ENCODE peak calls at places on chromosomes 13 and 19, in seven cellular contexts. N, E, B, M, D, A and R are unnamed samples.

GRCh38 chr13:100363874-100364273 is 224.7 kb downstream of the GGACT start:
- DNase-seq in M (no peak), N (no peak), B (no peak), A (peak), D (peak), E (no peak), R (no peak)

GRCh38 chr13:77492982-77493381 is 42.5 kb upstream of the SCEL start:
- DNase-seq in B (no peak), M (peak), E (no peak), A (no peak), N (no peak), D (peak), R (peak)

GRCh38 chr13:102405499-102406079 is 3.7 kb upstream of the FGF14 start:
- DNase-seq in B (no peak), D (peak), N (no peak), M (no peak), E (no peak), A (no peak), R (no peak)

GRCh38 chr13:110486061-110486780 is 75.3 kb downstream of the RAB20 start:
- DNase-seq in M (no peak), A (no peak), E (no peak), N (no peak), B (no peak), D (no peak), R (no peak)

GRCh38 chr13:79451500-79451962 is 29.4 kb upstream of the NDFIP2 start:
- DNase-seq in A (peak), D (peak), B (no peak), E (no peak), N (no peak), M (peak), R (peak)

GRCh38 chr13:65830411-65831172 is 1399.5 kb downstream of the PCDH9 start:
- DNase-seq in D (no peak), B (no peak), A (no peak), N (no peak), M (no peak), E (no peak), R (no peak)

GRCh38 chr13:87403748-87404432 is 267.3 kb upstream of the SLITRK5 start:
- DNase-seq in A (no peak), E (no peak), M (no peak), N (no peak), B (no peak), D (no peak), R (no peak)

GRCh38 chr19:45160870-45161714 is at the start of gene NKPD1:
- DNase-seq in N (no peak), D (no peak), B (peak), A (no peak), M (no peak), E (no peak), R (no peak)

GRCh38 chr19:51253088-51253806 is 2.4 kb downstream of the SIGLECL1 start:
- DNase-seq in B (no peak), E (no peak), N (no peak), D (no peak), A (no peak), M (no peak), R (no peak)
- TF ChIP-seq CTCF in B (no peak), E (no peak), N (no peak), D (no peak), A (no peak), M (no peak), R (no peak)

GRCh38 chr13:84912720-84913119 is 886.5 kb downstream of the SLITRK6 start:
- DNase-seq in B (no peak), D (no peak), N (no peak), M (no peak), A (no peak), E (no peak), R (no peak)

GRCh38 chr13:84917252-84917878 is 881.9 kb downstream of the SLITRK6 start:
- DNase-seq in M (no peak), A (no peak), N (no peak), B (no peak), E (no peak), D (peak), R (no peak)
- TF ChIP-seq CTCF in M (peak), A (peak), N (peak), B (peak), E (peak), D (peak), R (no peak)

GRCh38 chr13:44300895-44301638 is 72.6 kb upstream of the SERP2 start:
- DNase-seq in E (peak), N (peak), B (no peak), M (peak), A (no peak), D (peak), R (peak)
- TF ChIP-seq CTCF in E (peak), N (no peak), B (no peak), M (no peak), A (no peak), D (no peak), R (no peak)

GRCh38 chr19:4343845-4344713 is 717 bp downstream of the MPND start:
- DNase-seq in D (no peak), E (no peak), A (no peak), M (no peak), N (no peak), B (peak), R (no peak)

GRCh38 chr19:4345656-4346383 is 2.5 kb downstream of the MPND start:
- DNase-seq in E (no peak), M (no peak), N (no peak), B (no peak), D (no peak), A (no peak), R (no peak)

GRCh38 chr19:4338441-4339350 is at the start of gene STAP2:
- DNase-seq in M (peak), N (no peak), A (no peak), E (no peak), B (peak), D (peak), R (no peak)

GRCh38 chr19:4343056-4343844 is at the start of gene MPND:
- DNase-seq in A (peak), B (peak), E (peak), M (peak), N (peak), D (peak), R (peak)

GRCh38 chr19:4342421-4343055 is 824 bp upstream of the MPND start:
- DNase-seq in D (peak), E (peak), N (peak), A (peak), M (peak), B (peak), R (peak)
- TF ChIP-seq CTCF in D (no peak), E (no peak), N (no peak), A (no peak), M (no peak), B (no peak), R (no peak)

GRCh38 chr19:12346896-12347295 is 13.5 kb upstream of the ZNF563 start:
- DNase-seq in N (no peak), M (no peak), E (no peak), D (no peak), B (no peak), A (no peak), R (no peak)
- TF ChIP-seq CTCF in N (no peak), M (no peak), E (no peak), D (no peak), B (no peak), A (no peak), R (no peak)

GRCh38 chr13:44329909-44330545 is 43.6 kb upstream of the SERP2 start:
- DNase-seq in M (no peak), A (no peak), N (no peak), E (no peak), B (no peak), D (no peak), R (no peak)
- TF ChIP-seq CTCF in M (no peak), A (no peak), N (no peak), E (no peak), B (no peak), D (no peak), R (no peak)

DNA sequence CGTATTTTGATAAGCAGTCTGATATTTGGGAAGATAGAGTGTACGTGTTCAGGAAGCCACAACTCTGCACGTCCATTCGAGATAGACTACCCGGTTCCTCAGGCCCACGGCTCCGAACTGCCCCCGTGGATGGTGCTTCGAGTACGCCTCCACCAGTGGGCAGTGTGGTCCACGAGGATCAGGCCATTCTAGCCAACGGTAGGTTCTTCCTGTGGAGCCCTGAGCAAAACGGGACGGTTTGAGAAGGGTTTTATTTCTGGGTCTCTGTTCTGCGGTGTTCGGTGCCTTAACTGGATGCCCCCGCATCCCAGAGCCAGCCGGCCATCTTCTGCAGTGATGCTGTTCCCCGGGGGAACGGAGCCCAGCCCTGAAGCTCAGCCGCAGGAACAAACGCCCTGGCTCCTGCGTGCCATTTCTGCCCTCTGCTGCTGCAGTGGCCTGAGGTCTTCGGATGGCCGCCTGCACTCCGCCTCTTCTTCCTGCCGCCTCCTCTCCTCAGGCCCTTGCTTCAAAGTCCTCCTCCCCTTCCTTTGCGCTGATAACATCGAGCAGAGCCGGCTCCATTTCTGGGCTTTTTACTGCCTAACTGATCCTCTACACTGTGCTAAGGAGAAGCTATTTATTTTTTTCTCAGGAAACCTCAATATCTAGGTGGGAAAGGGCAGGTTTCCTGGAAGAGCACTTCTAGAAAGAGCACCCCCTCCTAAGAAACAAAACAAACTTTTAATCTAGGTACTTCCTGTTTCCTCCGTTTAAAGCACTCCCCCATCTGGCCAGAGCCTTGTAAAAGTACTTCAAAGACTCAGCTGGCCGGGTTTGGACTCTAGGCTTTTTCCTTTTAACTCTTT is 36.2 kb upstream of the SLC46A3 start:
- DNase-seq in A (no peak), D (peak), N (peak), E (no peak), B (peak), M (no peak), R (peak)
- TF ChIP-seq CTCF in A (no peak), D (peak), N (peak), E (peak), B (no peak), M (no peak), R (no peak)

DNA sequence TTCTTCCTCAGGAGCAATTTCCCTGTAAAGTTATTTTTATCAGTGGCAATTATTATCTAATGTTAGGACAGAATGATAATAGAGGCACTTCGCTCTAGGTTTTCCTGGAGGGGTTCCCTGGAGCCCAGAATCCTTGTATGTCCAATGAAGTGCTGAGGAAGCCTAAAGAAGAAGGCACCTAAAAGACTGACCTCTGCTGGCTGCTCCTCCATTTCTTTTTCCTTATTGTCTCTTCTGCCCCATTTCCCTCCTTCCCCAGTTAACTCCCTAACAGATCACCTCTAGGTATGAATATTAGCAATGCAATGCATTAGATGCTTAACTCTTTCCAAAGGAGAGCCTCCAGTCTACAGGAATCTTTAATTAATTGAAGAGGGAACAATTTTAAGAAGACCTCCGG is 985.4 kb downstream of the DIAPH3 start:
- DNase-seq in M (no peak), E (no peak), A (no peak), D (peak), B (no peak), N (no peak), R (no peak)
- TF ChIP-seq CTCF in M (no peak), E (no peak), A (peak), D (peak), B (no peak), N (peak), R (no peak)